ENCODE peak calls at places on chromosomes 3 and 15, in ten cellular contexts. One of them, this sample, is unnamed.

GRCh38 chr15:58864602-58865419 is 68.7 kb downstream of the SLTM start:
- DNase-seq in NT2/D1: no peak
- DNase-seq in activated CD4-positive, alpha-beta T cell treated with anti-CD3 and anti-CD28 coated beads, Interleukin-2, amount 50 U/mL, for 4 hours: no peak
- DNase-seq in left cardiac atrium: peak
- DNase-seq in left ventricle myocardium inferior: peak
- DNase-seq in kidney tubule cell: peak
- DNase-seq in mesendoderm: peak
- DNase-seq in pancreas: peak
- DNase-seq in right lobe of liver: peak
- DNase-seq in CD8-positive, alpha-beta memory T cell: no peak
- DNase-seq in this sample: no peak

GRCh38 chr3:37295925-37296324 is 121.5 kb upstream of the LRRFIP2 start:
- DNase-seq in NT2/D1: no peak
- DNase-seq in activated CD4-positive, alpha-beta T cell treated with anti-CD3 and anti-CD28 coated beads, Interleukin-2, amount 50 U/mL, for 4 hours: no peak
- DNase-seq in left cardiac atrium: no peak
- DNase-seq in left ventricle myocardium inferior: no peak
- DNase-seq in kidney tubule cell: no peak
- DNase-seq in mesendoderm: no peak
- DNase-seq in pancreas: no peak
- DNase-seq in right lobe of liver: no peak
- DNase-seq in CD8-positive, alpha-beta memory T cell: no peak
- DNase-seq in this sample: no peak

GRCh38 chr15:50458301-50458700 is 34.1 kb downstream of the USP8 start:
- DNase-seq in NT2/D1: no peak
- DNase-seq in activated CD4-positive, alpha-beta T cell treated with anti-CD3 and anti-CD28 coated beads, Interleukin-2, amount 50 U/mL, for 4 hours: no peak
- DNase-seq in left cardiac atrium: no peak
- DNase-seq in left ventricle myocardium inferior: no peak
- DNase-seq in kidney tubule cell: no peak
- DNase-seq in mesendoderm: no peak
- DNase-seq in pancreas: no peak
- DNase-seq in right lobe of liver: no peak
- DNase-seq in CD8-positive, alpha-beta memory T cell: no peak
- DNase-seq in this sample: no peak

GRCh38 chr3:173397161-173398110 is at the start of gene NLGN1:
- DNase-seq in NT2/D1: peak
- DNase-seq in activated CD4-positive, alpha-beta T cell treated with anti-CD3 and anti-CD28 coated beads, Interleukin-2, amount 50 U/mL, for 4 hours: no peak
- DNase-seq in left cardiac atrium: peak
- DNase-seq in left ventricle myocardium inferior: peak
- DNase-seq in kidney tubule cell: peak
- DNase-seq in mesendoderm: peak
- DNase-seq in pancreas: peak
- DNase-seq in right lobe of liver: peak
- DNase-seq in CD8-positive, alpha-beta memory T cell: no peak
- DNase-seq in this sample: no peak

GRCh38 chr3:55698826-55699225 is 211.7 kb upstream of the WNT5A start:
- DNase-seq in NT2/D1: peak
- DNase-seq in activated CD4-positive, alpha-beta T cell treated with anti-CD3 and anti-CD28 coated beads, Interleukin-2, amount 50 U/mL, for 4 hours: no peak
- DNase-seq in left cardiac atrium: no peak
- DNase-seq in left ventricle myocardium inferior: no peak
- DNase-seq in kidney tubule cell: no peak
- DNase-seq in mesendoderm: peak
- DNase-seq in pancreas: no peak
- DNase-seq in right lobe of liver: no peak
- DNase-seq in CD8-positive, alpha-beta memory T cell: no peak
- DNase-seq in this sample: no peak

GRCh38 chr15:91885054-91885453 is 31.5 kb downstream of the SLCO3A1 start:
- DNase-seq in NT2/D1: no peak
- DNase-seq in activated CD4-positive, alpha-beta T cell treated with anti-CD3 and anti-CD28 coated beads, Interleukin-2, amount 50 U/mL, for 4 hours: no peak
- DNase-seq in left cardiac atrium: no peak
- DNase-seq in left ventricle myocardium inferior: no peak
- DNase-seq in kidney tubule cell: no peak
- DNase-seq in mesendoderm: peak
- DNase-seq in pancreas: no peak
- DNase-seq in right lobe of liver: no peak
- DNase-seq in CD8-positive, alpha-beta memory T cell: no peak
- DNase-seq in this sample: no peak

GRCh38 chr15:28923726-28924280 is 38.0 kb downstream of the APBA2 start:
- DNase-seq in NT2/D1: no peak
- DNase-seq in activated CD4-positive, alpha-beta T cell treated with anti-CD3 and anti-CD28 coated beads, Interleukin-2, amount 50 U/mL, for 4 hours: no peak
- DNase-seq in left cardiac atrium: no peak
- DNase-seq in left ventricle myocardium inferior: no peak
- DNase-seq in kidney tubule cell: no peak
- DNase-seq in mesendoderm: no peak
- DNase-seq in pancreas: no peak
- DNase-seq in right lobe of liver: peak
- DNase-seq in CD8-positive, alpha-beta memory T cell: no peak
- DNase-seq in this sample: no peak

GRCh38 chr3:40546811-40547210 is 22.1 kb downstream of the ZNF621 start:
- DNase-seq in NT2/D1: no peak
- DNase-seq in activated CD4-positive, alpha-beta T cell treated with anti-CD3 and anti-CD28 coated beads, Interleukin-2, amount 50 U/mL, for 4 hours: no peak
- DNase-seq in left cardiac atrium: no peak
- DNase-seq in left ventricle myocardium inferior: no peak
- DNase-seq in kidney tubule cell: peak
- DNase-seq in mesendoderm: no peak
- DNase-seq in pancreas: no peak
- DNase-seq in right lobe of liver: no peak
- DNase-seq in CD8-positive, alpha-beta memory T cell: no peak
- DNase-seq in this sample: no peak

GRCh38 chr15:83243634-83244033 is 36.0 kb upstream of the HDGFL3 start:
- DNase-seq in NT2/D1: no peak
- DNase-seq in activated CD4-positive, alpha-beta T cell treated with anti-CD3 and anti-CD28 coated beads, Interleukin-2, amount 50 U/mL, for 4 hours: no peak
- DNase-seq in left cardiac atrium: no peak
- DNase-seq in left ventricle myocardium inferior: no peak
- DNase-seq in kidney tubule cell: peak
- DNase-seq in mesendoderm: peak
- DNase-seq in pancreas: no peak
- DNase-seq in right lobe of liver: no peak
- DNase-seq in CD8-positive, alpha-beta memory T cell: no peak
- DNase-seq in this sample: no peak

GRCh38 chr15:51171578-51171932 is 76.8 kb upstream of the TNFAIP8L3 start:
- DNase-seq in NT2/D1: no peak
- DNase-seq in activated CD4-positive, alpha-beta T cell treated with anti-CD3 and anti-CD28 coated beads, Interleukin-2, amount 50 U/mL, for 4 hours: no peak
- DNase-seq in left cardiac atrium: no peak
- DNase-seq in left ventricle myocardium inferior: no peak
- DNase-seq in kidney tubule cell: no peak
- DNase-seq in mesendoderm: no peak
- DNase-seq in pancreas: no peak
- DNase-seq in right lobe of liver: no peak
- DNase-seq in CD8-positive, alpha-beta memory T cell: no peak
- DNase-seq in this sample: no peak

GRCh38 chr3:33074217-33075067 is 22.5 kb downstream of the GLB1 start:
- DNase-seq in NT2/D1: peak
- DNase-seq in activated CD4-positive, alpha-beta T cell treated with anti-CD3 and anti-CD28 coated beads, Interleukin-2, amount 50 U/mL, for 4 hours: peak
- DNase-seq in left cardiac atrium: peak
- DNase-seq in left ventricle myocardium inferior: peak
- DNase-seq in kidney tubule cell: peak
- DNase-seq in mesendoderm: peak
- DNase-seq in pancreas: no peak
- DNase-seq in right lobe of liver: no peak
- DNase-seq in CD8-positive, alpha-beta memory T cell: peak
- DNase-seq in this sample: peak

GRCh38 chr15:93913310-93913709 is 318.1 kb upstream of the MCTP2 start:
- DNase-seq in NT2/D1: no peak
- DNase-seq in activated CD4-positive, alpha-beta T cell treated with anti-CD3 and anti-CD28 coated beads, Interleukin-2, amount 50 U/mL, for 4 hours: no peak
- DNase-seq in left cardiac atrium: no peak
- DNase-seq in left ventricle myocardium inferior: no peak
- DNase-seq in kidney tubule cell: no peak
- DNase-seq in mesendoderm: no peak
- DNase-seq in pancreas: no peak
- DNase-seq in right lobe of liver: no peak
- DNase-seq in CD8-positive, alpha-beta memory T cell: no peak
- DNase-seq in this sample: no peak

GRCh38 chr3:46668591-46668990 is 24.9 kb downstream of the ALS2CL start:
- DNase-seq in NT2/D1: no peak
- DNase-seq in activated CD4-positive, alpha-beta T cell treated with anti-CD3 and anti-CD28 coated beads, Interleukin-2, amount 50 U/mL, for 4 hours: no peak
- DNase-seq in left cardiac atrium: peak
- DNase-seq in left ventricle myocardium inferior: no peak
- DNase-seq in kidney tubule cell: no peak
- DNase-seq in mesendoderm: no peak
- DNase-seq in pancreas: peak
- DNase-seq in right lobe of liver: peak
- DNase-seq in CD8-positive, alpha-beta memory T cell: no peak
- DNase-seq in this sample: no peak

GRCh38 chr15:46555547-46555946 is 920.7 kb downstream of the SQOR start:
- DNase-seq in NT2/D1: no peak
- DNase-seq in activated CD4-positive, alpha-beta T cell treated with anti-CD3 and anti-CD28 coated beads, Interleukin-2, amount 50 U/mL, for 4 hours: no peak
- DNase-seq in left cardiac atrium: no peak
- DNase-seq in left ventricle myocardium inferior: no peak
- DNase-seq in kidney tubule cell: no peak
- DNase-seq in mesendoderm: no peak
- DNase-seq in pancreas: no peak
- DNase-seq in right lobe of liver: no peak
- DNase-seq in CD8-positive, alpha-beta memory T cell: no peak
- DNase-seq in this sample: no peak

GRCh38 chr3:24299801-24300626 is 194.6 kb downstream of the THRB start:
- DNase-seq in NT2/D1: no peak
- DNase-seq in activated CD4-positive, alpha-beta T cell treated with anti-CD3 and anti-CD28 coated beads, Interleukin-2, amount 50 U/mL, for 4 hours: no peak
- DNase-seq in left cardiac atrium: no peak
- DNase-seq in left ventricle myocardium inferior: no peak
- DNase-seq in kidney tubule cell: peak
- DNase-seq in mesendoderm: no peak
- DNase-seq in pancreas: no peak
- DNase-seq in right lobe of liver: no peak
- DNase-seq in CD8-positive, alpha-beta memory T cell: no peak
- DNase-seq in this sample: no peak

GRCh38 chr15:74635228-74635627 is 19.6 kb downstream of the CLK3 start:
- DNase-seq in NT2/D1: peak
- DNase-seq in activated CD4-positive, alpha-beta T cell treated with anti-CD3 and anti-CD28 coated beads, Interleukin-2, amount 50 U/mL, for 4 hours: peak
- DNase-seq in left cardiac atrium: peak
- DNase-seq in left ventricle myocardium inferior: peak
- DNase-seq in kidney tubule cell: peak
- DNase-seq in mesendoderm: peak
- DNase-seq in pancreas: peak
- DNase-seq in right lobe of liver: no peak
- DNase-seq in CD8-positive, alpha-beta memory T cell: peak
- DNase-seq in this sample: peak

GRCh38 chr15:78302579-78302978 is 3.2 kb upstream of the SKIC8 start:
- DNase-seq in NT2/D1: no peak
- DNase-seq in activated CD4-positive, alpha-beta T cell treated with anti-CD3 and anti-CD28 coated beads, Interleukin-2, amount 50 U/mL, for 4 hours: no peak
- DNase-seq in left cardiac atrium: no peak
- DNase-seq in left ventricle myocardium inferior: no peak
- DNase-seq in kidney tubule cell: no peak
- DNase-seq in mesendoderm: no peak
- DNase-seq in pancreas: no peak
- DNase-seq in right lobe of liver: no peak
- DNase-seq in CD8-positive, alpha-beta memory T cell: no peak
- DNase-seq in this sample: no peak

GRCh38 chr3:156215751-156216150 is 95.4 kb downstream of the KCNAB1 start:
- DNase-seq in NT2/D1: no peak
- DNase-seq in activated CD4-positive, alpha-beta T cell treated with anti-CD3 and anti-CD28 coated beads, Interleukin-2, amount 50 U/mL, for 4 hours: no peak
- DNase-seq in left cardiac atrium: no peak
- DNase-seq in left ventricle myocardium inferior: no peak
- DNase-seq in kidney tubule cell: no peak
- DNase-seq in mesendoderm: no peak
- DNase-seq in pancreas: no peak
- DNase-seq in right lobe of liver: no peak
- DNase-seq in CD8-positive, alpha-beta memory T cell: no peak
- DNase-seq in this sample: no peak

GRCh38 chr15:74540135-74540760 is 772 bp upstream of the ARID3B start:
- DNase-seq in NT2/D1: no peak
- DNase-seq in activated CD4-positive, alpha-beta T cell treated with anti-CD3 and anti-CD28 coated beads, Interleukin-2, amount 50 U/mL, for 4 hours: no peak
- DNase-seq in left cardiac atrium: no peak
- DNase-seq in left ventricle myocardium inferior: no peak
- DNase-seq in kidney tubule cell: peak
- DNase-seq in mesendoderm: peak
- DNase-seq in pancreas: no peak
- DNase-seq in right lobe of liver: no peak
- DNase-seq in CD8-positive, alpha-beta memory T cell: no peak
- DNase-seq in this sample: no peak

GRCh38 chr3:50245831-50246516 is 10.0 kb downstream of the GNAI2 start:
- DNase-seq in NT2/D1: peak
- DNase-seq in activated CD4-positive, alpha-beta T cell treated with anti-CD3 and anti-CD28 coated beads, Interleukin-2, amount 50 U/mL, for 4 hours: peak
- DNase-seq in left cardiac atrium: peak
- DNase-seq in left ventricle myocardium inferior: peak
- DNase-seq in kidney tubule cell: peak
- DNase-seq in mesendoderm: peak
- DNase-seq in pancreas: peak
- DNase-seq in right lobe of liver: peak
- DNase-seq in CD8-positive, alpha-beta memory T cell: peak
- DNase-seq in this sample: peak

GRCh38 chr3:53089511-53089910 is 40.7 kb downstream of the RFT1 start:
- DNase-seq in NT2/D1: no peak
- DNase-seq in activated CD4-positive, alpha-beta T cell treated with anti-CD3 and anti-CD28 coated beads, Interleukin-2, amount 50 U/mL, for 4 hours: no peak
- DNase-seq in left cardiac atrium: peak
- DNase-seq in left ventricle myocardium inferior: peak
- DNase-seq in kidney tubule cell: no peak
- DNase-seq in mesendoderm: no peak
- DNase-seq in pancreas: no peak
- DNase-seq in right lobe of liver: no peak
- DNase-seq in CD8-positive, alpha-beta memory T cell: no peak
- DNase-seq in this sample: no peak

GRCh38 chr3:62496509-62496908 is 123.2 kb upstream of the FEZF2 start:
- DNase-seq in NT2/D1: no peak
- DNase-seq in activated CD4-positive, alpha-beta T cell treated with anti-CD3 and anti-CD28 coated beads, Interleukin-2, amount 50 U/mL, for 4 hours: no peak
- DNase-seq in left cardiac atrium: peak
- DNase-seq in left ventricle myocardium inferior: no peak
- DNase-seq in kidney tubule cell: no peak
- DNase-seq in mesendoderm: no peak
- DNase-seq in pancreas: no peak
- DNase-seq in right lobe of liver: no peak
- DNase-seq in CD8-positive, alpha-beta memory T cell: no peak
- DNase-seq in this sample: no peak

GRCh38 chr3:124383846-124384483 is 346.3 kb upstream of the UMPS start:
- DNase-seq in NT2/D1: no peak
- DNase-seq in activated CD4-positive, alpha-beta T cell treated with anti-CD3 and anti-CD28 coated beads, Interleukin-2, amount 50 U/mL, for 4 hours: no peak
- DNase-seq in left cardiac atrium: no peak
- DNase-seq in left ventricle myocardium inferior: peak
- DNase-seq in kidney tubule cell: no peak
- DNase-seq in mesendoderm: no peak
- DNase-seq in pancreas: no peak
- DNase-seq in right lobe of liver: no peak
- DNase-seq in CD8-positive, alpha-beta memory T cell: no peak
- DNase-seq in this sample: no peak

GRCh38 chr3:111307676-111308075 is 234.3 kb upstream of the CD96 start:
- DNase-seq in NT2/D1: no peak
- DNase-seq in activated CD4-positive, alpha-beta T cell treated with anti-CD3 and anti-CD28 coated beads, Interleukin-2, amount 50 U/mL, for 4 hours: no peak
- DNase-seq in left cardiac atrium: no peak
- DNase-seq in left ventricle myocardium inferior: no peak
- DNase-seq in kidney tubule cell: no peak
- DNase-seq in mesendoderm: no peak
- DNase-seq in pancreas: no peak
- DNase-seq in right lobe of liver: no peak
- DNase-seq in CD8-positive, alpha-beta memory T cell: no peak
- DNase-seq in this sample: no peak

GRCh38 chr15:31157644-31158069 is 56.1 kb upstream of the TRPM1 start:
- DNase-seq in NT2/D1: no peak
- DNase-seq in activated CD4-positive, alpha-beta T cell treated with anti-CD3 and anti-CD28 coated beads, Interleukin-2, amount 50 U/mL, for 4 hours: no peak
- DNase-seq in left cardiac atrium: no peak
- DNase-seq in left ventricle myocardium inferior: no peak
- DNase-seq in kidney tubule cell: no peak
- DNase-seq in mesendoderm: no peak
- DNase-seq in pancreas: no peak
- DNase-seq in right lobe of liver: peak
- DNase-seq in CD8-positive, alpha-beta memory T cell: no peak
- DNase-seq in this sample: no peak

GRCh38 chr3:67653425-67654098 is 850 bp downstream of the SUCLG2 start:
- DNase-seq in NT2/D1: peak
- DNase-seq in activated CD4-positive, alpha-beta T cell treated with anti-CD3 and anti-CD28 coated beads, Interleukin-2, amount 50 U/mL, for 4 hours: no peak
- DNase-seq in left cardiac atrium: no peak
- DNase-seq in left ventricle myocardium inferior: no peak
- DNase-seq in kidney tubule cell: peak
- DNase-seq in mesendoderm: no peak
- DNase-seq in pancreas: no peak
- DNase-seq in right lobe of liver: no peak
- DNase-seq in CD8-positive, alpha-beta memory T cell: no peak
- DNase-seq in this sample: no peak

GRCh38 chr3:100256724-100257123 is 4.1 kb upstream of the TBC1D23 start:
- DNase-seq in NT2/D1: no peak
- DNase-seq in activated CD4-positive, alpha-beta T cell treated with anti-CD3 and anti-CD28 coated beads, Interleukin-2, amount 50 U/mL, for 4 hours: no peak
- DNase-seq in left cardiac atrium: no peak
- DNase-seq in left ventricle myocardium inferior: no peak
- DNase-seq in kidney tubule cell: no peak
- DNase-seq in mesendoderm: no peak
- DNase-seq in pancreas: no peak
- DNase-seq in right lobe of liver: no peak
- DNase-seq in CD8-positive, alpha-beta memory T cell: no peak
- DNase-seq in this sample: no peak

GRCh38 chr3:154427685-154428291 is 2.2 kb downstream of the GPR149 start:
- DNase-seq in NT2/D1: no peak
- DNase-seq in activated CD4-positive, alpha-beta T cell treated with anti-CD3 and anti-CD28 coated beads, Interleukin-2, amount 50 U/mL, for 4 hours: no peak
- DNase-seq in left cardiac atrium: no peak
- DNase-seq in left ventricle myocardium inferior: no peak
- DNase-seq in kidney tubule cell: no peak
- DNase-seq in mesendoderm: peak
- DNase-seq in pancreas: no peak
- DNase-seq in right lobe of liver: no peak
- DNase-seq in CD8-positive, alpha-beta memory T cell: no peak
- DNase-seq in this sample: no peak

This sample was measured in K562.